ENCODE peak calls at places on chromosomes 11 and 22, in six cellular contexts. T, E, Z, W, P and M are unnamed samples.

GRCh38 chr11:62602141-62603071 is 741 bp upstream of the MTA2 start:
- DNase-seq in T (no peak), E (no peak), Z (peak), W (no peak), P (peak), M (no peak)

GRCh38 chr11:111538407-111539114 is 2.0 kb upstream of the LAYN start:
- DNase-seq in T (no peak), E (peak), Z (no peak), W (no peak), P (no peak), M (no peak)

GRCh38 chr11:130774703-130775102 is 141.6 kb downstream of the SNX19 start:
- DNase-seq in T (no peak), E (no peak), Z (no peak), W (no peak), P (no peak), M (no peak)

GRCh38 chr11:122863704-122864326 is 18.7 kb upstream of the JHY start:
- DNase-seq in T (peak), E (peak), Z (no peak), W (peak), P (peak), M (peak)

GRCh38 chr22:43295660-43296059 is 47.5 kb downstream of the SCUBE1 start:
- DNase-seq in T (no peak), E (no peak), Z (no peak), W (no peak), P (no peak), M (no peak)

GRCh38 chr22:31313366-31314147 is 21.3 kb upstream of the PIK3IP1 start:
- DNase-seq in T (peak), E (peak), Z (peak), W (peak), P (peak), M (peak)

GRCh38 chr11:26904114-26904513 is 89.8 kb upstream of the FIBIN start:
- DNase-seq in T (no peak), E (no peak), Z (no peak), W (no peak), P (no peak), M (no peak)

GRCh38 chr22:49969751-49970527 is 9.4 kb downstream of the PIM3 start:
- DNase-seq in T (no peak), E (no peak), Z (no peak), W (no peak), P (no peak), M (no peak)

GRCh38 chr11:74676596-74676995 is 54.6 kb downstream of the CHRDL2 start:
- DNase-seq in T (no peak), E (no peak), Z (no peak), W (no peak), P (no peak), M (no peak)

GRCh38 chr11:23723861-23724260 is 773.0 kb upstream of the LUZP2 start:
- DNase-seq in T (no peak), E (peak), Z (no peak), W (no peak), P (no peak), M (no peak)

GRCh38 chr22:49466926-49467590 is 360.6 kb downstream of the BRD1 start:
- DNase-seq in T (no peak), E (no peak), Z (no peak), W (no peak), P (no peak), M (no peak)

GRCh38 chr11:77799338-77799737 is 21.2 kb downstream of the RSF1 start:
- DNase-seq in T (no peak), E (no peak), Z (no peak), W (no peak), P (no peak), M (no peak)

GRCh38 chr11:87878373-87878779 is 296.9 kb downstream of the RAB38 start:
- DNase-seq in T (peak), E (peak), Z (no peak), W (peak), P (peak), M (no peak)

GRCh38 chr11:132779487-132779886 is 752.8 kb downstream of the OPCML start:
- DNase-seq in T (no peak), E (no peak), Z (no peak), W (no peak), P (no peak), M (no peak)